ENCODE peak calls at places on chromosomes 3 and 15, in six cellular contexts. M is uterus, W is ovary, S is IMR-90, K is adrenal gland, G is upper lobe of left lung. V is an unnamed sample.
A peak's percentile ranks its signal among the peaks of the same experiment; 100 is the strongest.

GRCh38 chr3:39407773-39408492 is 1.4 kb downstream of the RPSA start:
- DNase-seq in M (no peak), W (no peak), S (peak; percentile 29), K (no peak), G (no peak), V (no peak)

GRCh38 chr3:33791477-33792166 is 6.8 kb upstream of the PDCD6IP start:
- DNase-seq in M (no peak), W (no peak), S (peak; percentile 41), K (no peak), G (peak; percentile 76), V (no peak)

GRCh38 chr15:61835476-61836106 is 224.7 kb downstream of the VPS13C start:
- DNase-seq in M (peak; percentile 65), W (peak; percentile 69), S (peak; percentile 48), K (peak; percentile 67), G (peak; percentile 49), V (peak; percentile 48)

GRCh38 chr3:61894988-61895935 is 333.9 kb downstream of the PTPRG start:
- DNase-seq in M (peak; percentile 48), W (peak; percentile 37), S (peak; percentile 90), K (peak; percentile 68), G (peak; percentile 78), V (no peak)

GRCh38 chr15:100771745-100772144 is 107.9 kb upstream of the ALDH1A3 start:
- DNase-seq in M (no peak), W (no peak), S (no peak), K (no peak), G (no peak), V (peak; percentile 46)

GRCh38 chr3:180680097-180680430 is 775 bp upstream of the CCDC39 start:
- DNase-seq in M (no peak), W (peak; percentile 25), S (peak; percentile 18), K (no peak), G (peak; percentile 42), V (no peak)

GRCh38 chr3:197029511-197030167 is at the start of gene MELTF:
- DNase-seq in M (peak; percentile 72), W (peak; percentile 36), S (peak; percentile 71), K (no peak), G (peak; percentile 61), V (peak; percentile 63)

GRCh38 chr3:125351814-125352456 is 23.2 kb downstream of the ZNF148 start:
- DNase-seq in M (no peak), W (no peak), S (peak; percentile 71), K (no peak), G (no peak), V (no peak)

GRCh38 chr3:171088984-171089754 is 62.6 kb upstream of the SLC2A2 start:
- DNase-seq in M (no peak), W (no peak), S (peak; percentile 95), K (no peak), G (no peak), V (no peak)

GRCh38 chr3:191499307-191500125 is 38.6 kb downstream of the PYDC2 start:
- DNase-seq in M (peak; percentile 14), W (peak; percentile 22), S (peak; percentile 16), K (peak; percentile 76), G (no peak), V (peak; percentile 25)

GRCh38 chr15:92377083-92377789 is 16.4 kb upstream of the ST8SIA2 start:
- DNase-seq in M (no peak), W (no peak), S (no peak), K (no peak), G (no peak), V (no peak)

GRCh38 chr3:107969994-107970896 is 120.6 kb downstream of the CD47 start:
- DNase-seq in M (no peak), W (no peak), S (peak; percentile 16), K (no peak), G (peak; percentile 37), V (no peak)

GRCh38 chr3:25665646-25666136 is 984 bp upstream of the TOP2B start:
- DNase-seq in M (no peak), W (no peak), S (no peak), K (no peak), G (no peak), V (no peak)

GRCh38 chr3:25664810-25665645 is at the start of gene TOP2B:
- DNase-seq in M (peak; percentile 96), W (peak; percentile 96), S (peak; percentile 95), K (peak; percentile 97), G (peak; percentile 96), V (peak; percentile 98)

GRCh38 chr3:25662921-25663320 is 1.8 kb downstream of the TOP2B start:
- DNase-seq in M (no peak), W (no peak), S (peak; percentile 4), K (no peak), G (no peak), V (no peak)

GRCh38 chr3:25663324-25664065 is 1.2 kb downstream of the TOP2B start:
- DNase-seq in M (no peak), W (no peak), S (peak; percentile 24), K (no peak), G (peak; percentile 32), V (peak; percentile 53)

GRCh38 chr3:25664066-25664809 is 469 bp downstream of the TOP2B start:
- DNase-seq in M (peak; percentile 67), W (peak; percentile 79), S (peak; percentile 41), K (peak; percentile 78), G (peak; percentile 84), V (peak; percentile 92)
- TF ChIP-seq POLR2A in M (no peak), W (no peak), S (peak; percentile 46), K (peak; percentile 37), G (no peak), V (no peak)

GRCh38 chr15:55349282-55349681 is 30.3 kb downstream of the PIGB start:
- DNase-seq in M (no peak), W (no peak), S (no peak), K (no peak), G (no peak), V (no peak)
- TF ChIP-seq CTCF in M (no peak), W (no peak), S (no peak), K (no peak), G (no peak), V (no peak)

GRCh38 chr15:71443538-71443937 is 328.3 kb downstream of the THSD4 start:
- DNase-seq in M (peak; percentile 67), W (peak; percentile 54), S (peak; percentile 51), K (peak; percentile 67), G (no peak), V (peak; percentile 62)
- H3K27ac ChIP-seq in M (peak overlapping the region; percentile 65), W (no peak overlapping the region), S (no peak overlapping the region), K (no peak overlapping the region), G (no peak overlapping the region), V (no peak overlapping the region)

GRCh38 chr15:89244512-89244869 is 712 bp downstream of the FANCI start:
- DNase-seq in M (no peak), W (no peak), S (peak; percentile 16), K (no peak), G (no peak), V (no peak)

GRCh38 chr15:89243046-89243690 is 611 bp upstream of the FANCI start:
- DNase-seq in M (peak; percentile 64), W (peak; percentile 60), S (peak; percentile 10), K (peak; percentile 18), G (no peak), V (no peak)

GRCh38 chr15:89248584-89248983 is 4.8 kb downstream of the FANCI start:
- DNase-seq in M (no peak), W (no peak), S (no peak), K (no peak), G (no peak), V (no peak)

GRCh38 chr15:89247441-89247840 is 3.7 kb downstream of the FANCI start:
- DNase-seq in M (no peak), W (no peak), S (no peak), K (no peak), G (no peak), V (no peak)

DNA sequence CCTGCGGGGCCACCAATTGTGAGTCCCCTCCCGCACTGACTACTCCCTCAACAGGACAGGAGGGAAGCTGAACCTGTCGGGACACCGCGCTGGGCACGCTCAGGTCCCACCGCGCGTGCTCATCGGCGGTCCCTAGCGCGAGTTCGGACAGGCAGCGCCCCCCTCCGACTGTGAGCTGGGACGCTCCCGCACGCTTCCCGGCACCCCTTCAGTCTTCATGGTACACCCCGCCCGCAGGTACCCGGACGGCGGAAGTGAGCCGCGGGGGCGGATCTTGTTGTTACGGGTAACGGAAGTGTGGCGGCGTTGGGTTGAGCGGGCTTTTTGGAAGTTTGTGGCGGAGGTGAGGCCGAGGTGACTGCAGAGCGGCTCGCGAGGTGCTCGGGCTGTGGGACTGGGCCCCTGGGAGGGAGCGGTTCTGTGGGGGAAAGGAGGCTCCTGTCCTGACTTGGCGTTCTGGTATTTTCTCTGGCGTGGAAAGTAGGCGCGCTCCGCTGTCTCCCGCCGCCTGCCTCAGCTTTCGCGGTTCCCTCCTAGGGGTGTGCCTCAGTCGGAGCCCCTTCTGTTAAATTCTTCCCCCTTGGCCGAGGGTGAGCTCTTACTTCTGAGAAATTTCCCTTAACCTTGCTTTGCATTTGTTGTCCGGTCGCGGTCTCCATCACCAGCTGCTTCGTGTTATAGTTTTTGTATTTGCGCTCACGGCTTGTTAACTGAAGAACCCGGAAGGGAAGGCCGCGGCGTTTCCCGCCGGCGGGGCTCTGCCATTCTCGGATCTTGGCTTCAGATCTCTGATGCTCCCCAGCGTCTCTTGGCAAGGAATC is at the start of gene FANCI:
- DNase-seq in M (peak; percentile 94), W (peak; percentile 96), S (peak; percentile 90), K (peak; percentile 98), G (peak; percentile 98), V (peak; percentile 98)
- TF ChIP-seq POLR2A in M (no peak), W (peak; percentile 20), S (no peak), K (no peak), G (peak; percentile 61), V (peak; percentile 59)

GRCh38 chr15:93837450-93837849 is 393.9 kb upstream of the MCTP2 start:
- DNase-seq in M (no peak), W (no peak), S (no peak), K (no peak), G (no peak), V (no peak)
- TF ChIP-seq CTCF in M (no peak), W (no peak), S (no peak), K (no peak), G (no peak), V (no peak)